ENCODE peak calls at places on chromosomes 12 and 14, in four cellular contexts. N, F, C and O are unnamed samples.

GRCh38 chr14:54737132-54737711 is 165.4 kb downstream of the GCH1 start:
- DNase-seq in C (peak; percentile 67), N (no peak), F (no peak), O (no peak)

GRCh38 chr14:91284146-91284790 is 39.8 kb upstream of the GPR68 start:
- DNase-seq in C (peak; percentile 43), N (no peak), F (no peak), O (no peak)

GRCh38 chr12:52241205-52241842 is 8.3 kb downstream of the KRT7 start:
- DNase-seq in F (no peak), C (no peak), N (no peak), O (peak; percentile 6)

GRCh38 chr12:54357802-54358619 is 6.3 kb downstream of the GPR84 start:
- DNase-seq in C (peak; percentile 29), F (no peak), N (no peak), O (peak; percentile 70)

GRCh38 chr14:30874120-30874998 is at the start of gene COCH:
- DNase-seq in F (no peak), N (peak; percentile 29), C (no peak), O (peak; percentile 86)

GRCh38 chr12:27220057-27220987 is 23.8 kb upstream of the STK38L start:
- DNase-seq in F (no peak), C (peak; percentile 73), N (no peak), O (peak; percentile 46)

GRCh38 chr12:56143870-56144269 is 8.5 kb upstream of the MYL6B start:
- DNase-seq in N (no peak), F (no peak), C (no peak), O (no peak)

GRCh38 chr14:33693237-33693636 is 257.6 kb downstream of the EGLN3 start:
- DNase-seq in F (no peak), C (no peak), N (no peak), O (no peak)

GRCh38 chr14:32417956-32418552 is 89.0 kb downstream of the AKAP6 start:
- DNase-seq in C (peak; percentile 85), N (no peak), F (no peak), O (no peak)

GRCh38 chr12:39538679-39539104 is 80.9 kb downstream of the ABCD2 start:
- DNase-seq in C (no peak), N (no peak), F (no peak), O (no peak)

GRCh38 chr12:19369691-19370148 is 69.6 kb upstream of the AEBP2 start:
- DNase-seq in F (peak; percentile 14), C (peak; percentile 85), N (no peak), O (no peak)

GRCh38 chr12:129467749-129468148 is 436.1 kb downstream of the TMEM132D start:
- DNase-seq in F (no peak), N (no peak), C (no peak), O (no peak)

GRCh38 chr14:104993306-104993705 is 7.7 kb downstream of the CLBA1 start:
- DNase-seq in N (no peak), C (no peak), F (no peak), O (no peak)

GRCh38 chr14:54451961-54452360 is 10.8 kb upstream of the CNIH1 start:
- DNase-seq in F (no peak), C (no peak), N (no peak), O (no peak)

GRCh38 chr14:32403688-32404087 is 74.6 kb downstream of the AKAP6 start:
- DNase-seq in F (no peak), C (no peak), N (no peak), O (no peak)

GRCh38 chr12:124874188-124874587 is 10.5 kb upstream of the SCARB1 start:
- DNase-seq in F (no peak), N (no peak), C (no peak), O (no peak)

GRCh38 chr12:46373303-46374182 is 970 bp upstream of the SLC38A2 start:
- DNase-seq in F (no peak), C (no peak), N (peak; percentile 42), O (peak; percentile 31)

GRCh38 chr12:29350080-29350479 is 30.9 kb downstream of the ERGIC2 start:
- DNase-seq in C (peak; percentile 33), N (no peak), F (no peak), O (no peak)

GRCh38 chr14:54781080-54781479 is 121.5 kb downstream of the GCH1 start:
- DNase-seq in F (no peak), C (no peak), N (no peak), O (no peak)

GRCh38 chr14:22333408-22334274 is 255.4 kb downstream of the DAD1 start:
- DNase-seq in N (no peak), C (peak; percentile 94), F (no peak), O (no peak)

DNA sequence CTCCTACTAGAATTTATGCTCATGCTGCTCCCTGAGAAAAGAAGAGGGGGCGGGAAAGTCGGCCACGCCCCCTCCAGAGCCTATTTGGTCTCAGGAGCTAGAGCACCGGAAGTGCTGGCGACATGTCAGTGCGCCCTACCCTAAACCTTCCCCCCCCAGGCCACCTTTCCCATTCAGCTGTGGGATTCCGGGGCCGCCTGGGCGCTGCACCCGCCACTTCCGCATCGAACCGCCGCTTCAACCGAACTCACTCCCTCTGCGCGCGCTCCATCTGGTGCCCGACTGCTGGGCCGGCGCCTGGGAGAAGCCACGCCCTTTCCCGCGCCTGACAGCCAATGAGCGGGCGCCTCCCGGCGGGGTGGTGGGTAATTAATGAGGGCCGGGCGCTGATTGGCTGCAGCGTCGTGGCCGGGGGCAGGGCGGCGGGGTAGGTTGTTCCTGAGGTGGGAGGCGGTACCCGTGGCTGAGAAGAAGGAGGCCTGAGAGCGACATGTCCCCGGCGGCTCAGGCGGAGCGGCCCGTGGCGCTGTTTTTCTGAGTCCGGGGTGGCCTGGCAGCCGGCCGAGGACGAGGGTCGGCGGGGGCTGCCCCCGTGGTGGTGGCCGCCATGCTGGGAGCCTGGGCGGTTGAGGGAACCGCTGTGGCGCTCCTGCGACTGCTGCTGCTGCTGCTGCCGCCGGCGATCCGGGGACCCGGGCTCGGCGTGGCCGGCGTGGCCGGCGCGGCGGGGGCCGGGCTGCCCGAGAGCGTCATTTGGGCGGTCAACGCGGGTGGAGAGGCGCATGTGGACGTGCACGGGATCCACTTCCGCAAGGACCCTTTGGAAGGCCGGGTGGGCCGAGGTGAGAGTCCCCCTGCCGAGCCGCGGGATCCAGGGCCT is at the start of gene MLEC:
- DNase-seq in C (peak; percentile 82), N (peak; percentile 97), F (peak; percentile 92), O (peak; percentile 99)
- TF ChIP-seq CTCF in C (peak; percentile 13), N (no peak), F (peak; percentile 21), O (peak; percentile 52)

GRCh38 chr12:5689773-5690172 is 255.3 kb downstream of the ANO2 start:
- DNase-seq in F (no peak), N (no peak), C (no peak), O (no peak)
- TF ChIP-seq CTCF in F (no peak), N (no peak), C (no peak), O (no peak)

DNA sequence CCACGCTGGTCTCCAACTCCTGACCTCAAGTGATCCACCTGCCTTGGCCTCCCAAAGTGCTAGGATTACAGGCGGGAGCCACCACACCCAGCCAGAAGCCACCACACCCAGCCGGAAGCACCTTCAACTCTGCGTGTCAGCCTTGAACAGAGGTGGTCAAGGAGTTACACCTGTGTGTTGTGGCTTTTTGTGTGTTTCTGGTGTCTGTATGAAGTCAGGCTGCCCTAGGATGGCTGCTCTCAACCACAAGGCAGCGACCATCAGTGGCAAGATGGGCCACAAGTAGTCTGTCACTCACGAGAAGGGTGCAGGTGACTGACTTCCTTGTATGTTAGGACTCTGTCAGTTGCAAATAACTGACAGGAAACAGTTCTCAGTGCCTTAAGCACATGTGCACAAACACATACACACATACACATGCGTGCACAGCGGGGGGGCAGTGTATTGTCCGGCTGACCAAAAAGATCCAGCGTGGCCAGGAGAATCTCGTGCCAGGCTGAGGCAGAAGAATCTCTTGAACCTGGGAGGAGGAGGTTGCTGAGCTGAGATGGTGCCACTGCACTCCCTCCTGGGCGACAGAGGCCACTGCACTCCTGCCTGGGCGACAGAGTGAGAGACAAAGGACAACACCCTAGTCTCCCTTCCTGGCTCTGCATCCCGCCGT is 13.5 kb downstream of the P2RX4 start:
- DNase-seq in N (no peak), C (no peak), F (no peak), O (no peak)
- TF ChIP-seq CTCF in N (no peak), C (peak; percentile 20), F (no peak), O (peak; percentile 56)

GRCh38 chr14:75022655-75023054 is 19.9 kb downstream of the EIF2B2 start:
- DNase-seq in C (no peak), F (no peak), N (no peak), O (no peak)
- TF ChIP-seq CTCF in C (peak; percentile 24), F (peak; percentile 40), N (no peak), O (no peak)

DNA sequence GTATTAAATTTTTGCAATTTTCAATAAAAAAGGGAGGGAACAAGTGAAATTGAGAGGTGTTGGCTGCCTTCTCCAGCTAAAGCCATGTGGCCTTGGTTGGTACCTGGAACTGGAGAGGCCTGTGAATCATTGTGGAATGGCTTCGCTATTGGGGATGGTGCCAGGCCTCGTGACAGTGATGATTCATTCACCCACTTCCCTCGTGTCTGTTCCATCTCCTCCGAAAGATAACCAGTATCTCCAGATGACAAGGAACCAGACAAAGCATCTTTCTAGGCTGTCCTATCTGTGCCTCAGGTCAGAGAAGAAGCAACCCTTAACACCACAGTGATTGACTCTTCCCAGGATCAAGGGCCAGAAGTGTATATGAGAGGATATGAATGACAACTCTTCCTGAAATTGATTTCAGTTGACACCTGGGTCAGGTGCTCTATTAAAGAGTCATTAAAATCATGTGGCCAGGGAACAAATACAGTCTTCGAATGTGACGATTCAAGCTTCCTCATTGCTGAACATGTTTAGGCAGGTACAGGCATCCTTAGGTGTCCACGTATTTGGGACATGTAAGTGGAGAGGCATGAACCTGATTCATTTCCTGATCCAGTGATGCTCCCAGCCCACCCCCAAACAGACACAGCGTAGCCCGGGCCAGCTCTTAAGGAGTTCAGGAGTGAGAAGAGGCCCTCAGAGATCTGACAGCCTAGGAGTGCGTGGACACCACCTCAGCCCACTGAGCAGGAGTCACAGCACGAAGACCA is at the start of gene RNASE7:
- DNase-seq in F (no peak), C (peak; percentile 99), N (no peak), O (no peak)
- TF ChIP-seq CTCF in F (no peak), C (no peak), N (no peak), O (no peak)

GRCh38 chr12:79119796-79120195 is 255.2 kb downstream of the SYT1 start:
- DNase-seq in F (no peak), N (no peak), C (no peak), O (no peak)
- TF ChIP-seq CTCF in F (no peak), N (no peak), C (no peak), O (no peak)

GRCh38 chr12:80943345-80943744 is 5.6 kb upstream of the LIN7A start:
- DNase-seq in F (no peak), N (no peak), C (no peak), O (no peak)

GRCh38 chr12:80941916-80942315 is 4.2 kb upstream of the LIN7A start:
- DNase-seq in C (peak; percentile 71), F (no peak), N (no peak), O (no peak)

DNA sequence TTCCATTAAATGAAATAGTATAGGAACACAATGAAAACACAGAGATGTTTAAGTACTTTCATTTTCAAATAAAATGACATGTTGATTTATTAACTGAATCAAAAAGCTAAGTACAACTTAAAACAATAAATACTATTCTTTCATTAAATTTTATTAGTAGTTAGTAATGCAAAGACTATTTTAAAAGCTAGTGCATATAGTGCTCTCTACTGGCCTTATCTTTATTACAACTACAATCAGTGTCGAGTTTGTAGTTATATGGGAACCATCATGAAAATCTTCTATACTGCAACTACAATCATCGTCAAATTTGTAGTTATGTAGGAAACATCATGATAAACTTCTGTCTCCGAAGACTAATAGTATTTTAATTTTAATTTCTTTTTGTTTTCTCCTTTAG is 8.9 kb upstream of the LIN7A start:
- DNase-seq in N (no peak), C (peak; percentile 12), F (no peak), O (no peak)
- TF ChIP-seq CTCF in N (no peak), C (no peak), F (no peak), O (peak; percentile 18)

GRCh38 chr12:122137229-122137628 is 36.8 kb downstream of the IL31 start:
- DNase-seq in C (no peak), F (no peak), N (no peak), O (no peak)
- TF ChIP-seq CTCF in C (no peak), F (no peak), N (no peak), O (no peak)

GRCh38 chr14:106277503-106277902 is 751.1 kb downstream of the TMEM121 start:
- DNase-seq in C (no peak), F (no peak), N (no peak), O (peak; percentile 24)
- TF ChIP-seq CTCF in C (no peak), F (peak; percentile 17), N (no peak), O (peak; percentile 59)